ENCODE peak calls at places on chromosomes 12 and 14, in nine cellular contexts. X, F, H, K, Y, U, Z, O and R are unnamed samples. For H4K20me1, the result is how much of the 10 kb centered on the place peaks cover.

GRCh38 chr14:77307099-77307496 is 13.6 kb downstream of the POMT2 start:
- DNase-seq in X (no peak), F (no peak), H (no peak), K (no peak), Y (no peak), U (no peak), Z (peak), O (no peak), R (no peak)

GRCh38 chr12:65306603-65307501 is 28.4 kb downstream of the MSRB3 start:
- DNase-seq in X (peak), F (peak), H (peak), K (peak), Y (peak), U (peak), Z (peak), O (peak), R (peak)

GRCh38 chr12:981176-981828 is 9.7 kb upstream of the ERC1 start:
- DNase-seq in X (no peak), F (no peak), H (no peak), K (peak), Y (peak), U (no peak), Z (no peak), O (peak), R (no peak)

GRCh38 chr14:77094672-77095284 is 3.3 kb upstream of the CIPC start:
- DNase-seq in X (peak), F (peak), H (peak), K (peak), Y (peak), U (peak), Z (peak), O (peak), R (peak)

GRCh38 chr14:92945959-92946846 is 23.3 kb downstream of the CHGA start:
- DNase-seq in X (no peak), F (peak), H (no peak), K (peak), Y (peak), U (no peak), Z (peak), O (peak), R (no peak)

GRCh38 chr12:89259831-89260230 is 92.5 kb downstream of the DUSP6 start:
- DNase-seq in X (no peak), F (no peak), H (no peak), K (no peak), Y (peak), U (no peak), Z (no peak), O (peak), R (no peak)

GRCh38 chr12:63844391-63845341 is at the start of gene SRGAP1:
- DNase-seq in X (peak), F (no peak), H (no peak), K (peak), Y (peak), U (peak), Z (peak), O (peak), R (no peak)

GRCh38 chr12:100391856-100392255 is 35.0 kb downstream of the SLC17A8 start:
- DNase-seq in X (no peak), F (no peak), H (no peak), K (no peak), Y (peak), U (no peak), Z (no peak), O (no peak), R (no peak)

GRCh38 chr14:103801459-103801858 is 45.9 kb downstream of the PPP1R13B start:
- DNase-seq in X (no peak), F (no peak), H (no peak), K (no peak), Y (peak), U (peak), Z (no peak), O (peak), R (no peak)

GRCh38 chr12:117151195-117152031 is 38.9 kb downstream of the FBXO21 start:
- DNase-seq in X (peak), F (peak), H (peak), K (no peak), Y (peak), U (peak), Z (peak), O (peak), R (no peak)

GRCh38 chr14:92847220-92848148 is 53.4 kb downstream of the GOLGA5 start:
- DNase-seq in X (no peak), F (no peak), H (no peak), K (no peak), Y (no peak), U (no peak), Z (no peak), O (no peak), R (no peak)

GRCh38 chr12:67222302-67222701 is 46.9 kb upstream of the CAND1 start:
- DNase-seq in X (no peak), F (peak), H (no peak), K (peak), Y (peak), U (peak), Z (no peak), O (peak), R (no peak)

GRCh38 chr12:31897791-31898503 is 61.3 kb upstream of the RESF1 start:
- DNase-seq in X (peak), F (peak), H (peak), K (peak), Y (no peak), U (peak), Z (peak), O (peak), R (peak)

GRCh38 chr12:56129210-56129691 is 1.2 kb downstream of the ESYT1 start:
- DNase-seq in X (peak), F (no peak), H (peak), K (peak), Y (peak), U (peak), Z (peak), O (peak), R (peak)

GRCh38 chr14:91647817-91648216 is 84.1 kb downstream of the CATSPERB start:
- DNase-seq in X (no peak), F (no peak), H (no peak), K (no peak), Y (no peak), U (no peak), Z (no peak), O (no peak), R (no peak)

GRCh38 chr12:114405199-114405448 is 820 bp downstream of the TBX5 start:
- DNase-seq in X (no peak), F (no peak), H (no peak), K (no peak), Y (no peak), U (no peak), Z (no peak), O (no peak), R (no peak)

GRCh38 chr12:123139926-123140674 is 10.8 kb downstream of the PITPNM2 start:
- DNase-seq in X (no peak), F (no peak), H (no peak), K (peak), Y (peak), U (peak), Z (no peak), O (peak), R (no peak)

GRCh38 chr12:127280393-127281275 is 986.3 kb upstream of the TMEM132C start:
- DNase-seq in X (peak), F (peak), H (no peak), K (no peak), Y (no peak), U (peak), Z (peak), O (no peak), R (peak)

GRCh38 chr14:73820631-73821030 is 31.0 kb upstream of the PTGR2 start:
- DNase-seq in X (no peak), F (no peak), H (no peak), K (no peak), Y (no peak), U (no peak), Z (no peak), O (no peak), R (no peak)

GRCh38 chr14:89574420-89574819 is 157.4 kb upstream of the FOXN3 start:
- DNase-seq in X (no peak), F (no peak), H (no peak), K (no peak), Y (no peak), U (no peak), Z (no peak), O (no peak), R (no peak)

GRCh38 chr14:77508249-77508648 is 9.6 kb upstream of the ISM2 start:
- DNase-seq in X (no peak), F (no peak), H (no peak), K (no peak), Y (peak), U (no peak), Z (no peak), O (peak), R (no peak)

GRCh38 chr12:102955926-102956737 is 1.3 kb upstream of the ASCL1 start:
- DNase-seq in X (peak), F (no peak), H (no peak), K (no peak), Y (no peak), U (peak), Z (peak), O (no peak), R (no peak)

GRCh38 chr12:119695034-119695433 is 27.1 kb downstream of the PRKAB1 start:
- DNase-seq in X (peak), F (no peak), H (no peak), K (no peak), Y (peak), U (peak), Z (peak), O (no peak), R (no peak)

GRCh38 chr14:89493877-89494634 is 77.0 kb upstream of the FOXN3 start:
- DNase-seq in X (no peak), F (no peak), H (no peak), K (no peak), Y (no peak), U (peak), Z (peak), O (peak), R (no peak)

GRCh38 chr14:92573761-92574498 is 60.3 kb downstream of the RIN3 start:
- DNase-seq in X (peak), F (no peak), H (no peak), K (no peak), Y (no peak), U (peak), Z (no peak), O (no peak), R (no peak)

GRCh38 chr14:105944632-105945610 is 418.5 kb downstream of the TMEM121 start:
- DNase-seq in X (no peak), F (peak), H (peak), K (peak), Y (peak), U (peak), Z (peak), O (no peak), R (no peak)

GRCh38 chr14:71720978-71721624 is 211.1 kb upstream of the RGS6 start:
- DNase-seq in X (peak), F (peak), H (peak), K (peak), Y (peak), U (peak), Z (peak), O (peak), R (no peak)

GRCh38 chr12:107108995-107109508 is 15.7 kb upstream of the CRY1 start:
- DNase-seq in X (no peak), F (no peak), H (no peak), K (no peak), Y (no peak), U (no peak), Z (no peak), O (no peak), R (no peak)

GRCh38 chr12:94666158-94666557 is 15.8 kb upstream of the TMCC3 start:
- DNase-seq in X (no peak), F (no peak), H (no peak), K (no peak), Y (no peak), U (no peak), Z (no peak), O (no peak), R (no peak)

GRCh38 chr14:49893309-49894213 is 679 bp downstream of the ARF6 start:
- DNase-seq in X (no peak), F (no peak), H (peak), K (peak), Y (peak), U (peak), Z (peak), O (peak), R (peak)

GRCh38 chr14:49895480-49895879 is 2.6 kb downstream of the ARF6 start:
- DNase-seq in X (no peak), F (no peak), H (no peak), K (no peak), Y (peak), U (no peak), Z (no peak), O (no peak), R (no peak)

GRCh38 chr14:49896956-49897355 is 4.1 kb downstream of the ARF6 start:
- DNase-seq in X (no peak), F (no peak), H (no peak), K (no peak), Y (no peak), U (no peak), Z (peak), O (no peak), R (no peak)

GRCh38 chr14:49892301-49892635 is 614 bp upstream of the ARF6 start:
- DNase-seq in X (no peak), F (no peak), H (peak), K (no peak), Y (peak), U (peak), Z (peak), O (peak), R (peak)

GRCh38 chr14:49892636-49893308 is at the start of gene ARF6:
- DNase-seq in X (peak), F (peak), H (peak), K (peak), Y (peak), U (peak), Z (peak), O (peak), R (peak)
- TF ChIP-seq CTCF in X (no peak), F (no peak), H (peak), K (no peak), Y (no peak), U (no peak), Z (no peak), O (no peak), R (no peak)

GRCh38 chr14:100274250-100274649 is 32.0 kb downstream of the SLC25A29 start:
- DNase-seq in X (no peak), F (no peak), H (no peak), K (no peak), Y (no peak), U (no peak), Z (no peak), O (no peak), R (no peak)
- H4K20me1 ChIP-seq in X (under half), F (under half), H (half or more), K (half or more), Y (under half), U (half or more), Z (half or more), O (under half), R (under half)

GRCh38 chr14:101359221-101360044 is 201.9 kb upstream of the DIO3 start:
- DNase-seq in X (no peak), F (no peak), H (no peak), K (no peak), Y (no peak), U (no peak), Z (no peak), O (peak), R (no peak)
- H3K4me2 ChIP-seq in X (no peak), F (no peak), H (no peak), K (peak), Y (no peak), U (no peak), Z (no peak), O (no peak), R (no peak)

DNA sequence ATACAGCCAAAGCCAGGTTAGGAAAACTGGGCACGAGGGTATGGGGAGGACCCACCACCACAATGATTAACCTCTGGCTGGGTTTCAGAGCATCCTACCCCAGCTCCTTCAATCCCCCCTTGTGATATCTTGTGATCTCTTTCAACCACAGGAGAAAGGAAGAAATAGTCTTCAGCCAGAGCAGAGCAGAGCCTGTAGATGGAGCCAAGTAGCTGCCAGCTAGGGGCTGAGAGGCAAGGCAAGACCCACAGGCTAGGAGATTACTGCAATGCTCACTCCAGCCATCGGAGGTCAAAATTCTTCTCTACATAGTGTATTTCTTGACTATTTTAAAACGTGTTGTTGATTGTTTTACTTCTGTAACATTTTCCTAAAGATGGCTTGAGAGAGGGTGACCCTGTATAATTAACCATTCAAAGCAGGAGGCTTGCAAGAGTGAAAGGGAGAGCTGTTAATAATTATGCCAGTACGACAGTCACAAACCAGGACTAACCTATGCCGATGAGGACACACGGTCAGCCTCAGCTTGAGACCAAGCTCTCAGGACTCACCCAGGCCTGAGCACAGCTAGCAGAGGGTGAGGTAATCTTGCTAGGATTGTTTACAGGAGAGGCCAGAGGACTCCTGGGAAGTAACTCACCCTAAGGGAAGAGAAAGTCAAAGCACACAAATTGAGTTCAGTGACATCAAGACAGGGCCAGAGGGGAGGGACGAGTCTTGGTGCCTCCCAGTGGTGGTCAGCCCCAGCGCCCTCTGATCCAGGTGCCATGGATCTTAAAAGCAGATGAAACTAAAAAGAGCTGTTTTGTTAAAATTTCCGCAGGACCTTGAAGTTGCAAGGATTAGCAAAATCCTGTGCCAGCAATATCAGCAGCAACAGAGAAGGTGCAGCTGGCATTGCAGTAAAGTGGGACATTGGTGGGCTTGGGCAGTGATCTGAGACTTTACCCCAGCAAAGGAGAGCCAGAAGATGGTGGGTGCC is 29.8 kb upstream of the CDKN3 start:
- DNase-seq in X (peak), F (peak), H (peak), K (peak), Y (peak), U (peak), Z (peak), O (peak), R (peak)
- TF ChIP-seq CTCF in X (peak), F (peak), H (peak), K (peak), Y (peak), U (peak), Z (peak), O (peak), R (peak)

GRCh38 chr12:131835616-131836171 is 7.5 kb downstream of the MMP17 start:
- DNase-seq in X (no peak), F (no peak), H (no peak), K (no peak), Y (no peak), U (no peak), Z (no peak), O (no peak), R (no peak)
- H4K20me1 ChIP-seq in X (under half), F (under half), H (under half), K (under half), Y (under half), U (under half), Z (under half), O (under half), R (under half)

GRCh38 chr14:54597795-54598443 is 31.0 kb downstream of the SAMD4A start:
- DNase-seq in X (no peak), F (no peak), H (no peak), K (no peak), Y (peak), U (no peak), Z (no peak), O (peak), R (no peak)
- H3K4me2 ChIP-seq in X (no peak), F (no peak), H (no peak), K (no peak), Y (no peak), U (no peak), Z (no peak), O (no peak), R (no peak)

GRCh38 chr12:2794736-2795289 is at the start of gene FKBP4:
- DNase-seq in X (peak), F (peak), H (peak), K (peak), Y (peak), U (peak), Z (peak), O (peak), R (peak)
- TF ChIP-seq CTCF in X (no peak), F (no peak), H (no peak), K (no peak), Y (no peak), U (no peak), Z (no peak), O (no peak), R (no peak)